ENCODE peak calls at places on chromosomes 6 and 20, in seven cellular contexts. P, Y, L, R, D, Z and W are unnamed samples.

GRCh38 chr20:56247954-56248782 is at the start of gene MC3R:
- DNase-seq in P (peak), Y (peak), L (peak), R (peak), D (no peak), Z (peak), W (no peak)

GRCh38 chr20:59835448-59836395 is 97.7 kb downstream of the SYCP2 start:
- DNase-seq in P (no peak), Y (peak), L (peak), R (no peak), D (no peak), Z (peak), W (no peak)

GRCh38 chr6:3206339-3207015 is 21.0 kb downstream of the TUBB2B start:
- DNase-seq in P (no peak), Y (no peak), L (no peak), R (no peak), D (no peak), Z (no peak), W (no peak)

GRCh38 chr20:25984933-25985332 is 288.3 kb upstream of the ZNF337 start:
- DNase-seq in P (peak), Y (no peak), L (no peak), R (no peak), D (no peak), Z (peak), W (no peak)

GRCh38 chr6:85644374-85644762 is 1.7 kb upstream of the SYNCRIP start:
- DNase-seq in P (no peak), Y (no peak), L (no peak), R (no peak), D (no peak), Z (no peak), W (no peak)

GRCh38 chr6:1009041-1009440 is 302.9 kb upstream of the FOXQ1 start:
- DNase-seq in P (no peak), Y (no peak), L (no peak), R (no peak), D (no peak), Z (no peak), W (no peak)

GRCh38 chr6:40183902-40184301 is 249.6 kb upstream of the MOCS1 start:
- DNase-seq in P (no peak), Y (no peak), L (no peak), R (no peak), D (no peak), Z (no peak), W (no peak)

GRCh38 chr6:16237242-16237641 is 1.1 kb upstream of the GMPR start:
- DNase-seq in P (no peak), Y (no peak), L (no peak), R (no peak), D (no peak), Z (no peak), W (no peak)

GRCh38 chr20:52422574-52423463 is 231.2 kb upstream of the ZFP64 start:
- DNase-seq in P (no peak), Y (no peak), L (no peak), R (no peak), D (no peak), Z (no peak), W (no peak)

GRCh38 chr6:114713690-114714089 is 370.9 kb upstream of the HS3ST5 start:
- DNase-seq in P (no peak), Y (no peak), L (no peak), R (no peak), D (no peak), Z (no peak), W (no peak)

GRCh38 chr6:142566628-142567396 is 265.0 kb downstream of the ADGRG6 start:
- DNase-seq in P (no peak), Y (peak), L (no peak), R (no peak), D (peak), Z (peak), W (no peak)

GRCh38 chr6:168372871-168373270 is 53.3 kb upstream of the DACT2 start:
- DNase-seq in P (peak), Y (no peak), L (no peak), R (no peak), D (no peak), Z (no peak), W (no peak)

GRCh38 chr6:12911387-12911960 is 194.9 kb downstream of the PHACTR1 start:
- DNase-seq in P (no peak), Y (peak), L (no peak), R (no peak), D (no peak), Z (peak), W (no peak)

GRCh38 chr6:23334360-23334759 is 765.0 kb downstream of the HDGFL1 start:
- DNase-seq in P (no peak), Y (no peak), L (no peak), R (no peak), D (no peak), Z (no peak), W (no peak)

GRCh38 chr6:5398530-5398929 is 137.2 kb downstream of the FARS2 start:
- DNase-seq in P (no peak), Y (peak), L (no peak), R (no peak), D (no peak), Z (peak), W (no peak)

GRCh38 chr6:46220351-46221220 is 49.8 kb upstream of the ENPP5 start:
- DNase-seq in P (no peak), Y (no peak), L (no peak), R (no peak), D (no peak), Z (peak), W (peak)

GRCh38 chr6:154447929-154448328 is 62.6 kb downstream of the CNKSR3 start:
- DNase-seq in P (no peak), Y (no peak), L (no peak), R (no peak), D (no peak), Z (peak), W (no peak)

GRCh38 chr20:9440891-9441290 is 73.5 kb upstream of the LAMP5 start:
- DNase-seq in P (no peak), Y (no peak), L (no peak), R (no peak), D (no peak), Z (no peak), W (no peak)

GRCh38 chr6:144689503-144690040 is 404.4 kb downstream of the UTRN start:
- DNase-seq in P (no peak), Y (no peak), L (no peak), R (no peak), D (no peak), Z (no peak), W (no peak)

GRCh38 chr6:20312581-20312980 is 89.1 kb upstream of the E2F3 start:
- DNase-seq in P (no peak), Y (no peak), L (no peak), R (no peak), D (no peak), Z (no peak), W (no peak)

GRCh38 chr6:13814176-13814937 is at the start of gene MCUR1:
- DNase-seq in P (peak), Y (peak), L (peak), R (peak), D (peak), Z (peak), W (peak)

GRCh38 chr6:119484598-119484997 is 135.0 kb upstream of the MAN1A1 start:
- DNase-seq in P (no peak), Y (peak), L (no peak), R (no peak), D (no peak), Z (peak), W (no peak)

GRCh38 chr20:18585134-18585533 is 2.7 kb upstream of the DTD1 start:
- DNase-seq in P (no peak), Y (peak), L (no peak), R (no peak), D (no peak), Z (peak), W (no peak)

GRCh38 chr20:62840244-62841197 is 21.1 kb downstream of the TCFL5 start:
- DNase-seq in P (no peak), Y (no peak), L (no peak), R (no peak), D (no peak), Z (no peak), W (no peak)

GRCh38 chr6:149615805-149616204 is 32.7 kb downstream of the KATNA1 start:
- DNase-seq in P (no peak), Y (no peak), L (no peak), R (no peak), D (no peak), Z (no peak), W (no peak)

GRCh38 chr20:20130399-20130798 is 78.1 kb downstream of the CFAP61 start:
- DNase-seq in P (no peak), Y (peak), L (no peak), R (no peak), D (no peak), Z (peak), W (no peak)

GRCh38 chr6:30741789-30742315 is 635 bp downstream of the FLOT1 start:
- DNase-seq in P (no peak), Y (peak), L (no peak), R (no peak), D (no peak), Z (peak), W (no peak)

GRCh38 chr6:129502261-129502660 is 207.7 kb downstream of the ARHGAP18 start:
- DNase-seq in P (no peak), Y (peak), L (no peak), R (no peak), D (no peak), Z (peak), W (no peak)

GRCh38 chr6:112289039-112289566 is 34.7 kb upstream of the LAMA4 start:
- DNase-seq in P (no peak), Y (no peak), L (no peak), R (no peak), D (no peak), Z (peak), W (no peak)

GRCh38 chr20:52171025-52171424 is 20.6 kb downstream of the ZFP64 start:
- DNase-seq in P (no peak), Y (no peak), L (no peak), R (no peak), D (no peak), Z (no peak), W (no peak)

GRCh38 chr6:108518714-108519576 is 41.8 kb upstream of the FOXO3 start:
- DNase-seq in P (no peak), Y (peak), L (no peak), R (no peak), D (no peak), Z (peak), W (no peak)
- TF ChIP-seq CTCF in P (peak), Y (peak), L (peak), R (peak), D (peak), Z (peak), W (no peak)

GRCh38 chr6:18343741-18344140 is 43.4 kb upstream of the RNF144B start:
- DNase-seq in P (no peak), Y (peak), L (no peak), R (no peak), D (no peak), Z (peak), W (no peak)
- TF ChIP-seq CTCF in P (no peak), Y (no peak), L (no peak), R (no peak), D (no peak), Z (no peak), W (no peak)

GRCh38 chr6:26336355-26337198 is 28.4 kb upstream of the BTN3A2 start:
- DNase-seq in P (no peak), Y (peak), L (no peak), R (no peak), D (no peak), Z (peak), W (no peak)
- TF ChIP-seq CTCF in P (no peak), Y (no peak), L (no peak), R (no peak), D (no peak), Z (no peak), W (no peak)

GRCh38 chr20:568097-568864 is 24.7 kb upstream of the CSNK2A1 start:
- DNase-seq in P (no peak), Y (no peak), L (no peak), R (no peak), D (no peak), Z (no peak), W (no peak)

GRCh38 chr20:562232-562897 is 18.8 kb upstream of the CSNK2A1 start:
- DNase-seq in P (no peak), Y (no peak), L (no peak), R (no peak), D (no peak), Z (no peak), W (no peak)

GRCh38 chr20:561437-562231 is 18.0 kb upstream of the CSNK2A1 start:
- DNase-seq in P (no peak), Y (peak), L (peak), R (peak), D (no peak), Z (peak), W (no peak)

GRCh38 chr20:560680-561079 is 17.1 kb upstream of the CSNK2A1 start:
- DNase-seq in P (no peak), Y (no peak), L (no peak), R (no peak), D (no peak), Z (no peak), W (no peak)

GRCh38 chr20:564195-564594 is 20.6 kb upstream of the CSNK2A1 start:
- DNase-seq in P (no peak), Y (no peak), L (no peak), R (no peak), D (no peak), Z (no peak), W (no peak)
- TF ChIP-seq CTCF in P (no peak), Y (no peak), L (no peak), R (no peak), D (no peak), Z (no peak), W (no peak)

DNA sequence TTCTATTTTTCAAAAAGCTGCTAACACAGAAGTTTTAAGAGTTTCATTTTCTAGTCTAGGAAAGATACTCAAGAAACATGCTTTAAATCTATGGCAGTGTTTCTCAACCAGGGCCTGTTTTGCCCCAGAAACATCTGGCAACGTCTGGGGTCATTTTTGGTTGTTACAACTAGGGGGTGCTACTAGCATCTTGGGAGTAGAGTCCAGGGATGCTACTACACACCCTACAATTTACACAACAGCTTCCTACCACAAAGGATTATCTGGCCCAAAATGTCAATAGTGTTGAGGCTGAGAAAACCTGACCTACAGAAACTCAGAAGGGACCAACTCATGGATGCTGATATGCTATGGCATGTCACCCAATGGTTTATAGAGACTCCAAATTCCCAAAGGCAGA is 24.4 kb downstream of the SERAC1 start:
- DNase-seq in P (no peak), Y (peak), L (no peak), R (no peak), D (no peak), Z (peak), W (no peak)
- TF ChIP-seq CTCF in P (no peak), Y (peak), L (no peak), R (peak), D (no peak), Z (peak), W (no peak)

DNA sequence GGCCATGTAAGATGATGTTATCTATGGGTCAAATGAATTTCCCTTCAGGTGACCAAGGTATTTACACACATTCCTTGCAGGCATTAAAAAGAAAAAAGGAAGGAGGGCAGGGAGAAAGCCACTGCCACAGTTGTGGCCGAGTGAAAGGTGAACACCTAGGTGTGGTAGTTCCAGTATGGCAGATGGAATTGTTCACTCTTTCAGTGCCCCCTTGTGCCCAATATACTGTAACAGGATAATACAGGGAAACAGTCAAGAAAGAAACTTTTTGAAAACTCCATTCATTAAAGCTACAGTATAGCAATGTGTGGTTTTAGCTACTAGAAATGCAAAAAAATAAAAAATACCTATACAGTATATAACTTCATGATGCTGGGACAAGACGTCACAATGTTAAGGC is 52.1 kb downstream of the BMP2 start:
- DNase-seq in P (no peak), Y (no peak), L (no peak), R (no peak), D (no peak), Z (peak), W (no peak)
- TF ChIP-seq CTCF in P (peak), Y (peak), L (no peak), R (peak), D (no peak), Z (peak), W (no peak)

DNA sequence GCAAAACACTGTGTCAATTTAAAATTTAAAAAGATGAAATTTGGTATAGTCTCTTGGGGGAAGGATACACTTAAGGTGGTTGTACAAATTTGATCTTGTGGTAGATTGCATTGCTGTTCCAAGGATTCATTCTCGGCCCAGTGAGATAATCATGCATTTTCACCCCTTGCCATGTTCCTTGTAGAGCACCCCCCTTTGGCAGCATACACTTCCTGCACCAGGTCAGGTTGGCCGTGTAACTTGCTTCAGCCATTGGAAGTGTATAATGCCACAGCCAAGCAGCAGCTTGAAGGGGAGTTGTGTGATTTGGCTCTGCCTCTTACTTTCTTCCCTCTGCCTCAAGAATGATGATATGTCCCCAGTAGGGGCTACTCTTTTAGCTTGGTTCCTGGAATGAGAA is 21.9 kb downstream of the CCN2 start:
- DNase-seq in P (no peak), Y (no peak), L (no peak), R (no peak), D (no peak), Z (no peak), W (no peak)
- TF ChIP-seq CTCF in P (peak), Y (no peak), L (no peak), R (no peak), D (no peak), Z (no peak), W (no peak)

GRCh38 chr6:137659871-137660270 is 165.7 kb upstream of the OLIG3 start:
- DNase-seq in P (no peak), Y (no peak), L (no peak), R (no peak), D (no peak), Z (no peak), W (no peak)

GRCh38 chr6:137664183-137664582 is 170.0 kb upstream of the OLIG3 start:
- DNase-seq in P (no peak), Y (no peak), L (no peak), R (no peak), D (no peak), Z (no peak), W (no peak)

GRCh38 chr6:137660296-137660731 is 166.1 kb upstream of the OLIG3 start:
- DNase-seq in P (no peak), Y (no peak), L (no peak), R (no peak), D (no peak), Z (no peak), W (no peak)

GRCh38 chr6:137665342-137665741 is 171.1 kb upstream of the OLIG3 start:
- DNase-seq in P (no peak), Y (no peak), L (no peak), R (no peak), D (no peak), Z (no peak), W (no peak)

GRCh38 chr6:137661601-137662000 is 167.4 kb upstream of the OLIG3 start:
- DNase-seq in P (no peak), Y (peak), L (no peak), R (no peak), D (no peak), Z (peak), W (no peak)
- TF ChIP-seq CTCF in P (peak), Y (peak), L (no peak), R (peak), D (no peak), Z (peak), W (no peak)